ENCODE peak calls at places on chromosomes 7 and 10, in nine cellular contexts. P is NCI-H1092; L is CD8-positive, alpha-beta T cell; C is activated CD4-positive, alpha-beta T cell treated with anti-CD3 and anti-CD28 coated beads, Interleukin-2, amount 10 ng/mL, durations not matched to agents 7 days and 5 days; Z is AG08396; B is AG08395; J is T-cell; K is NCI-H2081; V is OCI-LY7. F is an unnamed sample.

GRCh38 chr10:125137601-125138438 is 22.5 kb downstream of the CTBP2 start:
- DNase-seq in L (no peak), Z (no peak), P (peak), B (no peak), J (no peak), C (no peak), K (peak), V (no peak), F (no peak)

GRCh38 chr10:119942973-119943372 is 50.4 kb downstream of the SEC23IP start:
- DNase-seq in Z (no peak), P (no peak), J (no peak), L (no peak), K (no peak), B (no peak), V (no peak), C (no peak), F (no peak)

GRCh38 chr7:31458203-31458602 is 55.7 kb upstream of the ITPRID1 start:
- DNase-seq in B (no peak), K (no peak), C (no peak), V (no peak), Z (no peak), J (no peak), P (no peak), L (no peak), F (no peak)

GRCh38 chr10:11682896-11683295 is 59.3 kb upstream of the ECHDC3 start:
- DNase-seq in L (no peak), K (no peak), Z (no peak), B (no peak), C (no peak), V (no peak), P (no peak), J (no peak), F (no peak)

GRCh38 chr10:22058195-22058594 is 54.7 kb upstream of the DNAJC1 start:
- DNase-seq in V (no peak), Z (no peak), J (no peak), P (no peak), L (no peak), K (no peak), B (no peak), C (no peak), F (no peak)

GRCh38 chr10:113999520-113999919 is 44.1 kb upstream of the ADRB1 start:
- DNase-seq in C (no peak), P (no peak), B (no peak), V (no peak), L (no peak), Z (no peak), J (no peak), K (no peak), F (no peak)

GRCh38 chr7:102264367-102264891 is 22.2 kb upstream of the SH2B2 start:
- DNase-seq in V (no peak), J (no peak), Z (no peak), L (no peak), C (no peak), K (no peak), B (no peak), P (no peak), F (peak)

GRCh38 chr7:123570390-123571182 is 13.0 kb upstream of the NDUFA5 start:
- DNase-seq in B (no peak), J (no peak), L (no peak), V (no peak), C (no peak), Z (no peak), P (no peak), K (no peak), F (no peak)

GRCh38 chr10:105585753-105586152 is 944.7 kb downstream of the SORCS3 start:
- DNase-seq in P (no peak), V (no peak), C (no peak), B (no peak), J (no peak), Z (peak), L (no peak), K (no peak), F (no peak)

GRCh38 chr10:43253461-43254198 is 13.2 kb downstream of the RASGEF1A start:
- DNase-seq in J (no peak), K (no peak), P (no peak), V (no peak), B (no peak), C (no peak), Z (no peak), L (no peak), F (no peak)

GRCh38 chr7:33722383-33723096 is 182.8 kb upstream of the BMPER start:
- DNase-seq in J (no peak), K (no peak), V (no peak), C (no peak), L (no peak), Z (peak), P (no peak), B (peak), F (peak)

GRCh38 chr10:125553091-125553490 is 129.9 kb downstream of the TEX36 start:
- DNase-seq in P (no peak), Z (no peak), B (no peak), J (no peak), C (no peak), V (no peak), K (no peak), L (no peak), F (no peak)

GRCh38 chr10:79176949-79177602 is 108.3 kb downstream of the ZMIZ1 start:
- DNase-seq in J (no peak), P (no peak), Z (no peak), V (peak), C (no peak), K (no peak), L (no peak), B (no peak), F (no peak)